ENCODE peak calls at places on chromosomes 11 and 22, in ten cellular contexts. I, W, G, X, A, N, E, U, Z and F are unnamed samples.

GRCh38 chr11:17386331-17387084 is 2.0 kb downstream of the KCNJ11 start:
- DNase-seq in I (peak), A (no peak), N (peak), W (peak), E (no peak), X (peak), U (no peak), Z (peak), G (no peak), F (no peak)

GRCh38 chr22:31501738-31502137 is 5.4 kb downstream of the SFI1 start:
- DNase-seq in U (no peak), Z (no peak), I (no peak), A (no peak), G (no peak), W (no peak), N (no peak), X (no peak), E (no peak), F (no peak)

GRCh38 chr22:39472570-39473556 is 16.1 kb downstream of the MGAT3 start:
- DNase-seq in N (no peak), X (no peak), U (no peak), E (no peak), W (no peak), Z (no peak), I (no peak), A (no peak), G (no peak), F (no peak)

GRCh38 chr11:27514076-27514475 is 7.5 kb upstream of the LIN7C start:
- DNase-seq in W (no peak), N (no peak), A (no peak), Z (no peak), U (no peak), I (no peak), G (no peak), X (no peak), E (no peak), F (no peak)

GRCh38 chr11:105168457-105168856 is 28.9 kb upstream of the CARD18 start:
- DNase-seq in U (no peak), G (no peak), E (no peak), Z (no peak), X (no peak), N (no peak), I (peak), A (no peak), W (peak), F (no peak)

GRCh38 chr11:44886765-44887164 is 63.9 kb downstream of the TP53I11 start:
- DNase-seq in N (no peak), I (peak), U (no peak), W (peak), X (no peak), E (peak), G (no peak), Z (no peak), A (peak), F (no peak)

GRCh38 chr22:40199223-40199622 is 21.5 kb downstream of the TNRC6B start:
- DNase-seq in U (no peak), I (no peak), W (no peak), Z (no peak), E (no peak), X (no peak), A (no peak), G (no peak), N (no peak), F (no peak)

GRCh38 chr11:72041364-72042058 is 38.8 kb downstream of the NUMA1 start:
- DNase-seq in I (peak), G (peak), U (peak), Z (peak), W (peak), X (peak), E (peak), A (peak), N (peak), F (no peak)

GRCh38 chr11:119852741-119853140 is 123.7 kb upstream of the NECTIN1 start:
- DNase-seq in E (no peak), G (no peak), N (no peak), U (no peak), Z (no peak), A (no peak), W (no peak), X (no peak), I (no peak), F (no peak)